ENCODE peak calls at places on chromosomes 4 and X, in five cellular contexts. C, L, X, D and M are unnamed samples.
A peak's percentile ranks its signal among the peaks of the same experiment; 100 is the strongest.

GRCh38 chr4:174332741-174333493 is 49.2 kb downstream of the CEP44 start:
- DNase-seq in C (no peak), L (no peak), X (no peak), D (peak; percentile 53), M (no peak)

GRCh38 chrX:100695302-100695701 is 36.6 kb downstream of the SYTL4 start:
- DNase-seq in C (no peak), L (no peak), X (no peak), D (no peak), M (no peak)

GRCh38 chr4:106369456-106370060 is 980 bp upstream of the GIMD1 start:
- DNase-seq in C (peak; percentile 83), L (peak; percentile 64), X (peak; percentile 78), D (peak; percentile 84), M (no peak)

GRCh38 chr4:3255611-3256186 is 6.7 kb downstream of the MSANTD1 start:
- DNase-seq in C (no peak), L (no peak), X (no peak), D (no peak), M (no peak)

GRCh38 chr4:30716671-30717207 is 3.4 kb upstream of the PCDH7 start:
- DNase-seq in C (peak; percentile 57), L (no peak), X (peak; percentile 80), D (peak; percentile 27), M (peak; percentile 44)

GRCh38 chr4:56657818-56658217 is 23.3 kb downstream of the HOPX start:
- DNase-seq in C (no peak), L (no peak), X (no peak), D (no peak), M (no peak)

GRCh38 chr4:133385161-133385954 is 236.3 kb downstream of the PCDH10 start:
- DNase-seq in C (peak; percentile 17), L (no peak), X (no peak), D (no peak), M (no peak)

GRCh38 chr4:182143086-182143821 is 99.9 kb upstream of the TENM3 start:
- DNase-seq in C (peak; percentile 24), L (no peak), X (no peak), D (peak; percentile 25), M (no peak)

GRCh38 chr4:31059753-31060522 is 339.8 kb downstream of the PCDH7 start:
- DNase-seq in C (no peak), L (no peak), X (peak; percentile 42), D (peak; percentile 3), M (no peak)

GRCh38 chr4:53914313-53915016 is 149.9 kb downstream of the CHIC2 start:
- DNase-seq in C (no peak), L (no peak), X (peak; percentile 97), D (peak; percentile 78), M (no peak)

GRCh38 chr4:183816882-183817509 is 88.1 kb upstream of the STOX2 start:
- DNase-seq in C (no peak), L (no peak), X (no peak), D (no peak), M (no peak)

GRCh38 chr4:183807420-183808101 is 97.5 kb upstream of the STOX2 start:
- DNase-seq in C (no peak), L (no peak), X (no peak), D (no peak), M (no peak)

GRCh38 chr4:183816077-183816476 is 89.0 kb upstream of the STOX2 start:
- DNase-seq in C (no peak), L (no peak), X (no peak), D (no peak), M (no peak)

GRCh38 chr4:183808102-183808466 is 97.0 kb upstream of the STOX2 start:
- DNase-seq in C (peak; percentile 37), L (no peak), X (no peak), D (no peak), M (no peak)

GRCh38 chr4:183812567-183812966 is 92.5 kb upstream of the STOX2 start:
- DNase-seq in C (no peak), L (no peak), X (no peak), D (no peak), M (no peak)
- H3K27ac ChIP-seq in C (no peak overlapping the region), L (no peak overlapping the region), X (no peak overlapping the region), D (no peak overlapping the region), M (no peak overlapping the region)

GRCh38 chr4:7335363-7336066 is 99.2 kb downstream of the PSAPL1 start:
- DNase-seq in C (peak; percentile 87), L (peak; percentile 45), X (peak; percentile 13), D (peak; percentile 48), M (peak; percentile 26)
- H3K27ac ChIP-seq in C (no peak overlapping the region), L (no peak overlapping the region), X (no peak overlapping the region), D (no peak overlapping the region), M (peak overlapping the region; percentile 73)

GRCh38 chr4:183154701-183155391 is 55.8 kb downstream of the WWC2 start:
- DNase-seq in C (peak; percentile 52), L (no peak), X (no peak), D (no peak), M (no peak)
- H3K27ac ChIP-seq in C (peak overlapping the region; percentile 77), L (no peak overlapping the region), X (no peak overlapping the region), D (peak overlapping the region; percentile 63), M (no peak overlapping the region)

DNA sequence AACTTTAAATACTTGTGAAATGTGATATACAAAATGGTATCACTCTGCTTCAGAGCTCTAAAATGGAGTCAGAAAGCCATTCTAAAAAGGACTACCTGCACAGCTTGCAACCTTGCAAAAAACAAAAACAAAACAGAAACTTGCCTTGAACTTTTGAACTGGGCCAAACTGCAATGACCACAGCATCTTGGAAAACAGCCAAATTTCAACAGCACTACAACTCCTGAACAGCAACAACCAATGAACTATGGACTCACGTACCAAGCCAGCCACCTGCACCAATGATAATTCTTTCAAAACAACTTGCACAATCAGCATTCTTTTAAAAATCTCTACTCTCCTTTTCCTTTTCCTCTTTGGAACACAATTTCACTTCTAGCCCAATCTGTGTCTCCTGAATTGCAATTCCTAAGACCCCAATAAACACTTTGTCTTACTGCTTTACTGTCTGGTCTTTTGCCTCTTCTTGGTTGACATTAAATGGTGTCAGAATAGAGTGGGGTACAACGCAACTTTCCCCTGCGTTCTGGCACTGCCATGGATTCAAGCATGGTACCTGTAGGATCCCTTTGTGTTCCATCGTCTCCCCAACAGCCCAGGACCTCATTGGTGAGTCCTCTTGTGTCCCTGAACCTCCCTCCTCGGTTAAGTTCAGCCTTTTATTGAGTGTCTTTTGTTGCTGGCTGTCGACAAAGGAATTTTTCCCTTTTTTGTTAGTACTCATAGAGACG is 35.7 kb upstream of the FMR1 start:
- DNase-seq in C (no peak), L (no peak), X (peak; percentile 1), D (peak; percentile 44), M (no peak)
- H3K27ac ChIP-seq in C (no peak overlapping the region), L (no peak overlapping the region), X (no peak overlapping the region), D (no peak overlapping the region), M (no peak overlapping the region)

GRCh38 chrX:56764153-56764974 is 35.3 kb downstream of the NBDY start:
- DNase-seq in C (peak; percentile 67), L (peak; percentile 84), X (peak; percentile 74), D (peak; percentile 84), M (no peak)
- H3K27ac ChIP-seq in C (no peak overlapping the region), L (peak overlapping the region; percentile 69), X (no peak overlapping the region), D (no peak overlapping the region), M (peak overlapping the region; percentile 83)